ENCODE peak calls at places on chromosomes 11 and 22, in eight cellular contexts. U, K, Q, R, D, N, M and T are unnamed samples.

GRCh38 chr22:45424241-45424731 is 10.8 kb downstream of the RIBC2 start:
- DNase-seq in K (no peak), N (no peak), M (no peak), U (no peak), R (no peak), Q (no peak), D (no peak), T (no peak)

GRCh38 chr22:38449776-38450175 is 5.2 kb downstream of the KCNJ4 start:
- DNase-seq in R (no peak), N (no peak), D (no peak), M (no peak), K (no peak), Q (peak), U (no peak), T (no peak)

GRCh38 chr11:2367266-2368160 is 9.6 kb upstream of the CD81 start:
- DNase-seq in Q (no peak), D (no peak), N (no peak), M (no peak), R (no peak), U (no peak), K (no peak), T (no peak)

GRCh38 chr11:11931461-11932055 is 76.9 kb downstream of the DKK3 start:
- DNase-seq in M (no peak), K (peak), U (peak), Q (peak), N (no peak), D (no peak), R (peak), T (no peak)

GRCh38 chr11:35418282-35418846 is 994 bp downstream of the SLC1A2 start:
- DNase-seq in N (no peak), D (no peak), K (no peak), R (no peak), M (peak), U (no peak), Q (peak), T (peak)

GRCh38 chr11:100830295-100830694 is 143.2 kb downstream of the ARHGAP42 start:
- DNase-seq in K (no peak), D (no peak), M (no peak), R (no peak), N (no peak), Q (peak), U (no peak), T (no peak)

GRCh38 chr11:12319734-12320387 is 57.5 kb upstream of the PARVA start:
- DNase-seq in K (peak), D (no peak), Q (no peak), N (no peak), M (no peak), R (no peak), U (no peak), T (no peak)

GRCh38 chr11:84021291-84021690 is 735.1 kb upstream of the CCDC90B start:
- DNase-seq in M (no peak), U (no peak), Q (no peak), R (no peak), K (no peak), D (no peak), N (no peak), T (no peak)

GRCh38 chr11:66848671-66849500 is 5.6 kb downstream of the RCE1 start:
- DNase-seq in D (no peak), R (no peak), Q (no peak), N (no peak), U (no peak), M (peak), K (no peak), T (no peak)

GRCh38 chr11:43021466-43021865 is 290.3 kb upstream of the API5 start:
- DNase-seq in Q (peak), K (no peak), D (no peak), N (no peak), R (peak), U (no peak), M (no peak), T (no peak)